ENCODE peak calls at places on chromosome 22, in ten cellular contexts. E is activated naive CD8-positive, alpha-beta T cell treated with anti-CD3 and anti-CD28 coated beads, Interleukin-2, amount 50 U/mL, for 24 hours; C is mucosa of gallbladder; O is astrocyte of the hippocampus; H is stimulated activated CD8-positive, alpha-beta memory T cell treated with anti-CD3 and anti-CD28 coated beads, Interleukin-7, amount 100 ng/mL, for 1 hour; X is nephron progenitor cell; Z is progenitor cell of endocrine pancreas; Q is NCI-H1048; A is H4; W is RWPE1. P is an unnamed sample.

GRCh38 chr22:46576556-46577351 is 39.3 kb upstream of the CELSR1 start:
- DNase-seq in Q (peak), Z (peak), E (peak), W (peak), H (peak), C (no peak), X (peak), A (no peak), O (peak), P (peak)

GRCh38 chr22:29719894-29720645 is at the start of gene CABP7:
- DNase-seq in A (no peak), W (no peak), Q (no peak), Z (no peak), X (peak), O (peak), H (no peak), C (no peak), E (no peak), P (peak)

GRCh38 chr22:22720724-22721261 is 76.4 kb downstream of the GGTLC2 start:
- DNase-seq in A (no peak), Q (no peak), O (no peak), X (no peak), C (no peak), Z (no peak), H (no peak), E (no peak), W (no peak), P (no peak)

GRCh38 chr22:46017166-46017565 is 40.2 kb upstream of the WNT7B start:
- DNase-seq in H (no peak), E (no peak), W (no peak), A (no peak), Q (no peak), Z (no peak), X (no peak), C (no peak), O (no peak), P (no peak)

GRCh38 chr22:26656896-26657851 is at the start of gene MIAT:
- DNase-seq in A (no peak), C (no peak), O (no peak), Z (no peak), H (no peak), W (no peak), X (peak), E (peak), Q (no peak), P (peak)

GRCh38 chr22:47398921-47399790 is 636.7 kb downstream of the TBC1D22A start:
- DNase-seq in X (no peak), Q (no peak), O (no peak), C (no peak), H (no peak), W (no peak), E (no peak), A (no peak), Z (no peak), P (no peak)

GRCh38 chr22:49620666-49621065 is 207.0 kb downstream of the BRD1 start:
- DNase-seq in X (no peak), W (no peak), A (no peak), O (no peak), C (no peak), H (no peak), Z (no peak), E (no peak), Q (no peak), P (no peak)

GRCh38 chr22:26561756-26562417 is 28.0 kb downstream of the TPST2 start:
- DNase-seq in E (no peak), H (no peak), A (no peak), Q (no peak), Z (no peak), C (peak), X (no peak), W (no peak), O (no peak), P (no peak)

GRCh38 chr22:17981497-17981896 is 42.9 kb downstream of the MICAL3 start:
- DNase-seq in C (no peak), H (no peak), O (no peak), Z (no peak), E (no peak), Q (no peak), X (no peak), W (no peak), A (no peak), P (no peak)

GRCh38 chr22:44454113-44454769 is 43.8 kb downstream of the RTL6 start:
- DNase-seq in E (no peak), O (no peak), A (no peak), H (no peak), C (no peak), Q (no peak), Z (no peak), W (no peak), X (no peak), P (no peak)

GRCh38 chr22:47626428-47627390 is 864.3 kb downstream of the TBC1D22A start:
- DNase-seq in Z (no peak), O (no peak), E (no peak), H (no peak), C (no peak), A (no peak), X (no peak), W (no peak), Q (no peak), P (no peak)

GRCh38 chr22:39959640-39960447 is at the start of gene TMA7B:
- DNase-seq in Z (no peak), O (peak), E (peak), A (peak), H (no peak), C (no peak), W (peak), Q (no peak), X (peak), P (no peak)

GRCh38 chr22:22355233-22355834 is 110.7 kb downstream of the VPREB1 start:
- DNase-seq in O (no peak), X (no peak), H (no peak), Q (no peak), E (no peak), Z (no peak), W (no peak), A (no peak), C (no peak), P (no peak)

GRCh38 chr22:45224988-45225731 is 15.5 kb downstream of the KIAA0930 start:
- DNase-seq in Z (no peak), X (no peak), O (no peak), W (no peak), Q (no peak), C (no peak), E (no peak), A (no peak), H (no peak), P (no peak)

GRCh38 chr22:42353883-42354727 is 78.1 kb downstream of the NFAM1 start:
- DNase-seq in E (no peak), Z (no peak), A (peak), H (no peak), W (no peak), O (no peak), C (no peak), X (peak), Q (no peak), P (peak)

GRCh38 chr22:29798318-29798717 is 31.1 kb downstream of the UQCR10 start:
- DNase-seq in C (no peak), W (no peak), E (no peak), O (no peak), Z (no peak), A (no peak), X (no peak), Q (no peak), H (no peak), P (no peak)

GRCh38 chr22:17896552-17896951 is 122.3 kb upstream of the BID start:
- DNase-seq in X (peak), W (no peak), H (no peak), O (no peak), E (no peak), Q (no peak), A (no peak), Z (peak), C (no peak), P (no peak)

GRCh38 chr22:27534720-27535125 is 266.8 kb downstream of the MN1 start:
- DNase-seq in W (no peak), E (no peak), A (peak), O (peak), Z (no peak), Q (no peak), H (no peak), X (no peak), C (no peak), P (no peak)

GRCh38 chr22:32281092-32281491 is 25.9 kb upstream of the SLC5A4 start:
- DNase-seq in X (no peak), W (peak), C (no peak), Q (no peak), H (no peak), O (peak), E (no peak), A (peak), Z (no peak), P (peak)

GRCh38 chr22:31290494-31291402 is 1.5 kb downstream of the PIK3IP1 start:
- DNase-seq in A (peak), Z (peak), W (peak), Q (peak), X (peak), O (peak), E (peak), H (peak), C (peak), P (peak)

GRCh38 chr22:50347157-50347556 is 4.0 kb downstream of the PPP6R2 start:
- DNase-seq in Q (no peak), Z (no peak), X (no peak), H (no peak), C (no peak), A (no peak), W (no peak), E (no peak), O (no peak), P (no peak)

GRCh38 chr22:44211946-44212930 is 31.5 kb downstream of the PARVG start:
- DNase-seq in X (no peak), W (no peak), C (peak), A (no peak), H (no peak), Q (no peak), Z (no peak), E (no peak), O (no peak), P (no peak)

GRCh38 chr22:31876156-31877035 is 67.9 kb upstream of the YWHAH start:
- DNase-seq in E (no peak), A (no peak), X (no peak), H (no peak), Q (no peak), O (no peak), W (no peak), C (no peak), Z (no peak), P (no peak)

GRCh38 chr22:24500251-24500820 is 5.2 kb downstream of the UPB1 start:
- DNase-seq in X (no peak), Q (no peak), E (no peak), W (peak), C (peak), A (no peak), H (no peak), O (no peak), Z (no peak), P (no peak)

GRCh38 chr22:46574993-46575914 is 37.8 kb upstream of the CELSR1 start:
- DNase-seq in E (no peak), C (peak), O (no peak), Q (no peak), W (no peak), H (no peak), Z (no peak), X (no peak), A (no peak), P (no peak)

GRCh38 chr22:36587289-36588154 is 58.6 kb upstream of the EIF3D start:
- DNase-seq in X (no peak), C (no peak), O (peak), Q (no peak), H (no peak), Z (no peak), A (no peak), W (peak), E (no peak), P (no peak)

GRCh38 chr22:29716814-29717213 is 3.0 kb upstream of the CABP7 start:
- DNase-seq in E (peak), A (peak), C (peak), Q (peak), H (no peak), O (peak), W (no peak), X (peak), Z (peak), P (no peak)

GRCh38 chr22:11066458-11067285 is 4461.3 kb upstream of the OR11H1 start:
- DNase-seq in W (no peak), O (no peak), X (no peak), E (no peak), C (peak), H (no peak), Q (no peak), Z (no peak), A (no peak), P (no peak)

GRCh38 chr22:21594865-21595452 is 27.4 kb downstream of the UBE2L3 start:
- DNase-seq in O (peak), X (no peak), A (no peak), C (no peak), E (no peak), Z (no peak), W (no peak), Q (no peak), H (no peak), P (no peak)

GRCh38 chr22:23751441-23751996 is 607 bp upstream of the ZNF70 start:
- DNase-seq in H (no peak), Q (no peak), X (peak), C (no peak), Z (no peak), E (peak), W (peak), A (no peak), O (no peak), P (peak)

GRCh38 chr22:20021196-20022181 is 579 bp downstream of the TANGO2 start:
- DNase-seq in W (no peak), X (peak), Q (no peak), E (no peak), A (peak), Z (no peak), H (no peak), O (peak), C (peak), P (no peak)

GRCh38 chr22:47382164-47382890 is 619.9 kb downstream of the TBC1D22A start:
- DNase-seq in W (no peak), E (no peak), X (no peak), O (no peak), H (no peak), Q (no peak), Z (no peak), A (no peak), C (no peak), P (no peak)

GRCh38 chr22:19176175-19176630 is 2.3 kb downstream of the SLC25A1 start:
- DNase-seq in Z (no peak), C (no peak), W (no peak), Q (no peak), H (no peak), E (no peak), X (peak), O (no peak), A (no peak), P (no peak)

GRCh38 chr22:22462813-22463567 is 45.6 kb downstream of the ZNF280B start:
- DNase-seq in X (no peak), E (no peak), Q (no peak), W (no peak), C (no peak), H (no peak), A (no peak), Z (no peak), O (no peak), P (peak)

GRCh38 chr22:20750461-20751184 is 23.3 kb upstream of the SERPIND1 start:
- DNase-seq in A (peak), W (peak), C (peak), E (peak), Q (no peak), H (no peak), O (peak), Z (no peak), X (no peak), P (no peak)

GRCh38 chr22:42438293-42438650 is 6.1 kb upstream of the NFAM1 start:
- DNase-seq in O (no peak), A (no peak), H (no peak), W (no peak), E (no peak), Q (no peak), X (no peak), Z (no peak), C (no peak), P (no peak)

GRCh38 chr22:29664731-29665130 is 55.1 kb upstream of the CABP7 start:
- DNase-seq in H (no peak), E (no peak), W (no peak), A (no peak), Q (no peak), C (no peak), Z (no peak), O (peak), X (no peak), P (no peak)

GRCh38 chr22:25111579-25112517 is 87.8 kb upstream of the CRYBB3 start:
- DNase-seq in X (no peak), Q (no peak), W (no peak), Z (no peak), O (peak), E (peak), H (no peak), C (peak), A (no peak), P (no peak)